ENCODE peak calls at places on chromosomes 2 and 18, in five cellular contexts. One of them, this sample, is unnamed. For H3K4me1, the result is how much of the 10 kb centered on the place peaks cover.

GRCh38 chr2:113173563-113174368 is at the start of gene PSD4:
- DNase-seq in endodermal cell: peak
- DNase-seq in tibial nerve: no peak
- DNase-seq in PC-3: no peak
- DNase-seq in heart left ventricle: peak
- DNase-seq in this sample: no peak

GRCh38 chr2:69223759-69224494 is 163.1 kb downstream of the GFPT1 start:
- DNase-seq in PC-3: peak
- DNase-seq in heart left ventricle: no peak
- DNase-seq in tibial nerve: no peak
- DNase-seq in endodermal cell: no peak
- DNase-seq in this sample: no peak

GRCh38 chr2:205883026-205883425 is 200.7 kb downstream of the NRP2 start:
- DNase-seq in tibial nerve: no peak
- DNase-seq in endodermal cell: no peak
- DNase-seq in PC-3: no peak
- DNase-seq in heart left ventricle: no peak
- DNase-seq in this sample: no peak

GRCh38 chr2:168210216-168210897 is 37.0 kb downstream of the STK39 start:
- DNase-seq in PC-3: peak
- DNase-seq in tibial nerve: no peak
- DNase-seq in heart left ventricle: no peak
- DNase-seq in endodermal cell: no peak
- DNase-seq in this sample: peak

GRCh38 chr18:32093106-32093511 is 1.4 kb downstream of the RNF138 start:
- DNase-seq in tibial nerve: no peak
- DNase-seq in heart left ventricle: peak
- DNase-seq in PC-3: peak
- DNase-seq in endodermal cell: peak
- DNase-seq in this sample: peak

GRCh38 chr2:165239230-165239629 is at the start of gene SCN2A:
- DNase-seq in PC-3: peak
- DNase-seq in endodermal cell: peak
- DNase-seq in tibial nerve: no peak
- DNase-seq in heart left ventricle: no peak
- DNase-seq in this sample: peak

GRCh38 chr2:159968282-159968900 is 94.0 kb downstream of the PLA2R1 start:
- DNase-seq in endodermal cell: peak
- DNase-seq in tibial nerve: no peak
- DNase-seq in heart left ventricle: no peak
- DNase-seq in PC-3: peak
- DNase-seq in this sample: peak

GRCh38 chr18:78753240-78753639 is 226.4 kb upstream of the SALL3 start:
- DNase-seq in endodermal cell: peak
- DNase-seq in heart left ventricle: peak
- DNase-seq in PC-3: no peak
- DNase-seq in tibial nerve: no peak
- DNase-seq in this sample: no peak

DNA sequence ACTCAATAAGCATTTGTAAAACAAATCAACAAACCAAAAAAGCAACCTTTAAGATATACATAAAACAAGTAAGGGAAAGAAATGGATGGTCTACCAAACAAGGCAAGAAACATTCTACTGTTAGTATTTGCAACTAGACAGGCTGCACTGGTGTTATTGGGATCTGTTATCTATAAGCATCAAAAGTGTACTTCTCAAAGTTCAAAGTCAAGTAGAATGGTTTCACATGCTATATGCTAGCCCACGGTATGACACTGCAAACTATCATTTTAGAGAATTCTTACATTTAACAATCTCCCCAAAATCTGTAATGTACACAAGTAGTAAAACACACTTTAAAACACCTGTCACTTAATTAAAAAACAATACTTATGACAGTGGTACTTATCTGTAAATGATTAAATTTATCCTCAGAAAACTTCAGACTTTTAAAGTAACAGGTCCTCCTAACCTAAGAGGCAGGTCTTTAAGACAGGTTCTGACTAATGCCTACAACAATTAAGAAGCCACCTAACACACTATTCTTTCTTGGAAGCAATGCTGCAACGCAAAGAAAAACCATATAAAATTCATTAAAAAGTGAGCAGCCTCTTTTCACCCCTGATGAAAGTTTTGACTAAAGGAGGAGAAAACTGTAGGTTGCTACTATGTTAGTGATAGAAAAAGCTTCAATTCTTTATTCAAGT is 34.8 kb downstream of the SMAD2 start:
- DNase-seq in heart left ventricle: no peak
- DNase-seq in endodermal cell: no peak
- DNase-seq in tibial nerve: no peak
- DNase-seq in PC-3: no peak
- DNase-seq in this sample: no peak
- H3K4me1 ChIP-seq in heart left ventricle: under half
- H3K4me1 ChIP-seq in endodermal cell: under half
- H3K4me1 ChIP-seq in tibial nerve: under half
- H3K4me1 ChIP-seq in PC-3: under half
- H3K4me1 ChIP-seq in this sample: under half

DNA sequence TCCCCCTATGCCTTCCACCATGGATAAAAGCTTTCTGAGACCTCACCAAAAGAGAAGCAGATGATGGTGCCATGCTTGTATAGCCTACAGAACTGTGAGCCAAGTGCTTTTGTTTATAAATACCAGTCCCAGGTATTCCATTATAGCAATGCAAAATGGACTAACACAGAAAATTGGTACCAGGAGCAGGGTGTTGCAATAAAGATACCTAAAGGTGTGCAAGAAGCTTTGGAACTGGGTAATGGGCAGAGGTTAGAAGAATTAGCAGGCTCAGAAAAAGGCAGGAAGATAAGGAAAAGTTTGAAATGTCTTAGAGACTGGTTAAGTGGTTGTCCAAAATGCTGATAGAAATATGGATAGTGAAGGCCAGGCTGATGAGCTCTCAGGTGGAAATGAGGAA is 16.3 kb upstream of the SCYGR2 start:
- DNase-seq in heart left ventricle: no peak
- DNase-seq in PC-3: no peak
- DNase-seq in tibial nerve: no peak
- DNase-seq in endodermal cell: no peak
- DNase-seq in this sample: no peak
- TF ChIP-seq CTCF in heart left ventricle: no peak
- TF ChIP-seq CTCF in PC-3: no peak
- TF ChIP-seq CTCF in tibial nerve: no peak
- TF ChIP-seq CTCF in endodermal cell: no peak
- TF ChIP-seq CTCF in this sample: no peak

GRCh38 chr2:197121756-197122385 is 188.7 kb downstream of the ANKRD44 start:
- DNase-seq in tibial nerve: no peak
- DNase-seq in PC-3: no peak
- DNase-seq in endodermal cell: no peak
- DNase-seq in heart left ventricle: no peak
- DNase-seq in this sample: no peak
- H3K27ac ChIP-seq in tibial nerve: no peak
- H3K27ac ChIP-seq in PC-3: no peak
- H3K27ac ChIP-seq in endodermal cell: no peak
- H3K27ac ChIP-seq in heart left ventricle: no peak
- H3K27ac ChIP-seq in this sample: no peak

GRCh38 chr2:65228249-65228750 is 669 bp downstream of the ACTR2 start:
- DNase-seq in heart left ventricle: no peak
- DNase-seq in tibial nerve: no peak
- DNase-seq in endodermal cell: no peak
- DNase-seq in PC-3: no peak
- DNase-seq in this sample: peak
- H3K4me1 ChIP-seq in heart left ventricle: under half
- H3K4me1 ChIP-seq in tibial nerve: under half
- H3K4me1 ChIP-seq in endodermal cell: under half
- H3K4me1 ChIP-seq in PC-3: under half
- H3K4me1 ChIP-seq in this sample: under half

GRCh38 chr2:227884511-227884947 is 13.1 kb downstream of the DAW1 start:
- DNase-seq in heart left ventricle: peak
- DNase-seq in endodermal cell: peak
- DNase-seq in PC-3: peak
- DNase-seq in tibial nerve: no peak
- DNase-seq in this sample: no peak
- TF ChIP-seq CTCF in heart left ventricle: peak
- TF ChIP-seq CTCF in endodermal cell: peak
- TF ChIP-seq CTCF in PC-3: peak
- TF ChIP-seq CTCF in tibial nerve: peak
- TF ChIP-seq CTCF in this sample: peak

GRCh38 chr2:215848679-215849078 is 164.7 kb downstream of the MREG start:
- DNase-seq in heart left ventricle: no peak
- DNase-seq in tibial nerve: no peak
- DNase-seq in endodermal cell: no peak
- DNase-seq in PC-3: no peak
- DNase-seq in this sample: no peak

GRCh38 chr2:215848146-215848545 is 165.2 kb downstream of the MREG start:
- DNase-seq in heart left ventricle: no peak
- DNase-seq in endodermal cell: no peak
- DNase-seq in tibial nerve: no peak
- DNase-seq in PC-3: no peak
- DNase-seq in this sample: no peak

GRCh38 chr2:215849771-215850170 is 163.6 kb downstream of the MREG start:
- DNase-seq in PC-3: no peak
- DNase-seq in endodermal cell: no peak
- DNase-seq in tibial nerve: no peak
- DNase-seq in heart left ventricle: no peak
- DNase-seq in this sample: no peak

GRCh38 chr2:215851091-215851490 is 162.3 kb downstream of the MREG start:
- DNase-seq in heart left ventricle: no peak
- DNase-seq in endodermal cell: no peak
- DNase-seq in tibial nerve: no peak
- DNase-seq in PC-3: peak
- DNase-seq in this sample: peak

GRCh38 chr2:215850380-215850779 is 163.0 kb downstream of the MREG start:
- DNase-seq in PC-3: no peak
- DNase-seq in tibial nerve: no peak
- DNase-seq in heart left ventricle: no peak
- DNase-seq in endodermal cell: no peak
- DNase-seq in this sample: no peak
- H3K27ac ChIP-seq in PC-3: no peak
- H3K27ac ChIP-seq in tibial nerve: no peak
- H3K27ac ChIP-seq in heart left ventricle: peak
- H3K27ac ChIP-seq in endodermal cell: no peak
- H3K27ac ChIP-seq in this sample: no peak

This sample was measured in foreskin keratinocyte.